ENCODE peak calls at places on chromosomes 7 and 10, in five cellular contexts. L is GM04504, C is AG04449, E is NCI-H774, X is activated T-cell treated with anti-CD3 and anti-CD28 coated beads for 4 hours. S is an unnamed sample.

GRCh38 chr7:74187915-74188675 is 13.9 kb downstream of the EIF4H start:
- DNase-seq in E (no peak), X (no peak), C (no peak), L (no peak), S (no peak)

GRCh38 chr7:34307540-34307939 is 350.5 kb upstream of the NPSR1 start:
- DNase-seq in E (no peak), C (no peak), L (no peak), X (no peak), S (no peak)

GRCh38 chr7:73988197-73988596 is 39.8 kb upstream of the ELN start:
- DNase-seq in C (no peak), L (no peak), X (no peak), E (no peak), S (peak; percentile 68)

GRCh38 chr7:17625038-17625437 is 315.3 kb downstream of the SNX13 start:
- DNase-seq in C (peak; percentile 63), E (no peak), L (peak; percentile 58), X (no peak), S (no peak)

GRCh38 chr10:104777086-104777799 is 136.2 kb downstream of the SORCS3 start:
- DNase-seq in C (no peak), E (no peak), L (no peak), X (no peak), S (no peak)

GRCh38 chr7:69845721-69846495 is 247.6 kb downstream of the AUTS2 start:
- DNase-seq in C (no peak), X (no peak), L (no peak), E (peak; percentile 9), S (no peak)

GRCh38 chr10:74177140-74177677 is 26.2 kb downstream of the ADK start:
- DNase-seq in C (no peak), X (peak; percentile 59), L (no peak), E (no peak), S (no peak)

GRCh38 chr7:76400248-76400647 is 9.2 kb downstream of the SSC4D start:
- DNase-seq in X (no peak), C (no peak), E (no peak), L (no peak), S (no peak)

GRCh38 chr7:16847381-16847860 is 34.4 kb downstream of the AGR3 start:
- DNase-seq in E (no peak), C (no peak), X (no peak), L (no peak), S (no peak)

GRCh38 chr7:138468244-138469123 is 8.4 kb downstream of the TRIM24 start:
- DNase-seq in X (no peak), E (no peak), L (no peak), C (no peak), S (peak; percentile 22)

GRCh38 chr7:144513332-144513731 is 109.8 kb upstream of the NOBOX start:
- DNase-seq in X (no peak), E (peak; percentile 35), C (no peak), L (no peak), S (no peak)